ENCODE peak calls at places on chromosomes 3 and 15, in seven cellular contexts. N is head of caudate nucleus; E is glomerular endothelial cell; L is stomach; C is cardiac fibroblast; P is RCC 7860; I is activated CD4-positive, CD25-positive, alpha-beta regulatory T cell. J is an unnamed sample.

GRCh38 chr15:76073554-76073953 is 13.8 kb downstream of the TMEM266 start:
- DNase-seq in N (no peak), E (no peak), L (no peak), C (no peak), P (peak; percentile 16), I (no peak), J (no peak)

GRCh38 chr3:125207949-125208568 is 4.5 kb downstream of the SLC12A8 start:
- DNase-seq in N (no peak), E (no peak), L (no peak), C (peak; percentile 16), P (no peak), I (no peak), J (no peak)

GRCh38 chr3:123505820-123506219 is 56.9 kb upstream of the ADCY5 start:
- DNase-seq in N (no peak), E (no peak), L (no peak), C (no peak), P (no peak), I (no peak), J (no peak)

GRCh38 chr15:63440756-63441155 is 59.1 kb upstream of the CA12 start:
- DNase-seq in N (no peak), E (no peak), L (no peak), C (no peak), P (no peak), I (no peak), J (no peak)

GRCh38 chr3:190864002-190864401 is 1.5 kb upstream of the GMNC start:
- DNase-seq in N (no peak), E (no peak), L (no peak), C (no peak), P (no peak), I (no peak), J (no peak)

GRCh38 chr15:47813985-47814384 is 96.7 kb downstream of the SEMA6D start:
- DNase-seq in N (no peak), E (no peak), L (no peak), C (no peak), P (no peak), I (no peak), J (peak; percentile 68)

GRCh38 chr3:146196789-146197188 is 35.8 kb upstream of the PLOD2 start:
- DNase-seq in N (no peak), E (no peak), L (no peak), C (no peak), P (no peak), I (no peak), J (no peak)

GRCh38 chr3:195044411-195044810 is 226.5 kb downstream of the XXYLT1 start:
- DNase-seq in N (no peak), E (no peak), L (peak; percentile 1), C (no peak), P (no peak), I (no peak), J (no peak)

J was measured in GM12878.